ENCODE peak calls at places on chromosomes 6 and 20, in nine cellular contexts. One of them, this sample, is unnamed.

GRCh38 chr6:18507018-18507415 is 119.9 kb downstream of the RNF144B start:
- DNase-seq in Calu3: no peak
- DNase-seq in T-helper 2 cell: no peak
- DNase-seq in foreskin fibroblast: no peak
- DNase-seq in GM13977: no peak
- DNase-seq in H9: no peak
- DNase-seq in occipital lobe: no peak
- DNase-seq in cardiac fibroblast: no peak
- DNase-seq in activated CD4-positive, alpha-beta T cell treated with anti-CD3 and anti-CD28 coated beads, Interleukin-2, amount 10 ng/mL, durations not matched to agents 24 days and 14 days: no peak
- DNase-seq in this sample: no peak

GRCh38 chr6:143125455-143125854 is 64.8 kb downstream of the AIG1 start:
- DNase-seq in Calu3: no peak
- DNase-seq in T-helper 2 cell: no peak
- DNase-seq in foreskin fibroblast: no peak
- DNase-seq in GM13977: peak
- DNase-seq in H9: no peak
- DNase-seq in occipital lobe: no peak
- DNase-seq in cardiac fibroblast: no peak
- DNase-seq in activated CD4-positive, alpha-beta T cell treated with anti-CD3 and anti-CD28 coated beads, Interleukin-2, amount 10 ng/mL, durations not matched to agents 24 days and 14 days: peak
- DNase-seq in this sample: no peak

GRCh38 chr20:37345339-37346231 is at the start of gene SRC:
- DNase-seq in Calu3: peak
- DNase-seq in T-helper 2 cell: peak
- DNase-seq in foreskin fibroblast: peak
- DNase-seq in GM13977: peak
- DNase-seq in H9: peak
- DNase-seq in occipital lobe: peak
- DNase-seq in cardiac fibroblast: peak
- DNase-seq in activated CD4-positive, alpha-beta T cell treated with anti-CD3 and anti-CD28 coated beads, Interleukin-2, amount 10 ng/mL, durations not matched to agents 24 days and 14 days: peak
- DNase-seq in this sample: peak

GRCh38 chr6:113076116-113076515 is 729.0 kb downstream of the RFPL4B start:
- DNase-seq in Calu3: no peak
- DNase-seq in T-helper 2 cell: no peak
- DNase-seq in foreskin fibroblast: no peak
- DNase-seq in GM13977: no peak
- DNase-seq in H9: no peak
- DNase-seq in occipital lobe: no peak
- DNase-seq in cardiac fibroblast: no peak
- DNase-seq in activated CD4-positive, alpha-beta T cell treated with anti-CD3 and anti-CD28 coated beads, Interleukin-2, amount 10 ng/mL, durations not matched to agents 24 days and 14 days: no peak
- DNase-seq in this sample: no peak

GRCh38 chr20:47989957-47990356 is 204.7 kb upstream of the SULF2 start:
- DNase-seq in Calu3: peak
- DNase-seq in T-helper 2 cell: no peak
- DNase-seq in foreskin fibroblast: no peak
- DNase-seq in GM13977: no peak
- DNase-seq in H9: no peak
- DNase-seq in occipital lobe: no peak
- DNase-seq in cardiac fibroblast: no peak
- DNase-seq in activated CD4-positive, alpha-beta T cell treated with anti-CD3 and anti-CD28 coated beads, Interleukin-2, amount 10 ng/mL, durations not matched to agents 24 days and 14 days: no peak
- DNase-seq in this sample: no peak

GRCh38 chr20:32554965-32555289 is 30.2 kb downstream of the NOL4L start:
- DNase-seq in Calu3: no peak
- DNase-seq in T-helper 2 cell: no peak
- DNase-seq in foreskin fibroblast: no peak
- DNase-seq in GM13977: no peak
- DNase-seq in H9: no peak
- DNase-seq in occipital lobe: no peak
- DNase-seq in cardiac fibroblast: no peak
- DNase-seq in activated CD4-positive, alpha-beta T cell treated with anti-CD3 and anti-CD28 coated beads, Interleukin-2, amount 10 ng/mL, durations not matched to agents 24 days and 14 days: no peak
- DNase-seq in this sample: no peak

GRCh38 chr6:131116755-131117360 is 18.4 kb upstream of the AKAP7 start:
- DNase-seq in Calu3: peak
- DNase-seq in T-helper 2 cell: no peak
- DNase-seq in foreskin fibroblast: peak
- DNase-seq in GM13977: peak
- DNase-seq in H9: no peak
- DNase-seq in occipital lobe: no peak
- DNase-seq in cardiac fibroblast: peak
- DNase-seq in activated CD4-positive, alpha-beta T cell treated with anti-CD3 and anti-CD28 coated beads, Interleukin-2, amount 10 ng/mL, durations not matched to agents 24 days and 14 days: peak
- DNase-seq in this sample: no peak

GRCh38 chr20:45817652-45818194 is 5.3 kb downstream of the UBE2C start:
- DNase-seq in Calu3: peak
- DNase-seq in T-helper 2 cell: no peak
- DNase-seq in foreskin fibroblast: peak
- DNase-seq in GM13977: no peak
- DNase-seq in H9: no peak
- DNase-seq in occipital lobe: no peak
- DNase-seq in cardiac fibroblast: peak
- DNase-seq in activated CD4-positive, alpha-beta T cell treated with anti-CD3 and anti-CD28 coated beads, Interleukin-2, amount 10 ng/mL, durations not matched to agents 24 days and 14 days: no peak
- DNase-seq in this sample: no peak

GRCh38 chr20:43404880-43405279 is 52.8 kb upstream of the SRSF6 start:
- DNase-seq in Calu3: peak
- DNase-seq in T-helper 2 cell: no peak
- DNase-seq in foreskin fibroblast: no peak
- DNase-seq in GM13977: no peak
- DNase-seq in H9: peak
- DNase-seq in occipital lobe: no peak
- DNase-seq in cardiac fibroblast: no peak
- DNase-seq in activated CD4-positive, alpha-beta T cell treated with anti-CD3 and anti-CD28 coated beads, Interleukin-2, amount 10 ng/mL, durations not matched to agents 24 days and 14 days: peak
- DNase-seq in this sample: no peak

GRCh38 chr20:37147250-37147649 is 31.9 kb upstream of the RPN2 start:
- DNase-seq in Calu3: no peak
- DNase-seq in T-helper 2 cell: no peak
- DNase-seq in foreskin fibroblast: no peak
- DNase-seq in GM13977: no peak
- DNase-seq in H9: no peak
- DNase-seq in occipital lobe: no peak
- DNase-seq in cardiac fibroblast: no peak
- DNase-seq in activated CD4-positive, alpha-beta T cell treated with anti-CD3 and anti-CD28 coated beads, Interleukin-2, amount 10 ng/mL, durations not matched to agents 24 days and 14 days: no peak
- DNase-seq in this sample: no peak

GRCh38 chr6:2876210-2877056 is 26.7 kb downstream of the SERPINB9 start:
- DNase-seq in Calu3: peak
- DNase-seq in T-helper 2 cell: no peak
- DNase-seq in foreskin fibroblast: peak
- DNase-seq in GM13977: peak
- DNase-seq in H9: no peak
- DNase-seq in occipital lobe: no peak
- DNase-seq in cardiac fibroblast: peak
- DNase-seq in activated CD4-positive, alpha-beta T cell treated with anti-CD3 and anti-CD28 coated beads, Interleukin-2, amount 10 ng/mL, durations not matched to agents 24 days and 14 days: peak
- DNase-seq in this sample: no peak

GRCh38 chr6:113019176-113019575 is 672.0 kb downstream of the RFPL4B start:
- DNase-seq in Calu3: no peak
- DNase-seq in T-helper 2 cell: no peak
- DNase-seq in foreskin fibroblast: no peak
- DNase-seq in GM13977: no peak
- DNase-seq in H9: no peak
- DNase-seq in occipital lobe: no peak
- DNase-seq in cardiac fibroblast: no peak
- DNase-seq in activated CD4-positive, alpha-beta T cell treated with anti-CD3 and anti-CD28 coated beads, Interleukin-2, amount 10 ng/mL, durations not matched to agents 24 days and 14 days: no peak
- DNase-seq in this sample: no peak

GRCh38 chr6:116444092-116444491 is 17.1 kb upstream of the CALHM6 start:
- DNase-seq in Calu3: peak
- DNase-seq in T-helper 2 cell: no peak
- DNase-seq in foreskin fibroblast: no peak
- DNase-seq in GM13977: no peak
- DNase-seq in H9: no peak
- DNase-seq in occipital lobe: no peak
- DNase-seq in cardiac fibroblast: peak
- DNase-seq in activated CD4-positive, alpha-beta T cell treated with anti-CD3 and anti-CD28 coated beads, Interleukin-2, amount 10 ng/mL, durations not matched to agents 24 days and 14 days: peak
- DNase-seq in this sample: no peak

GRCh38 chr6:149680490-149680889 is 32.0 kb upstream of the KATNA1 start:
- DNase-seq in Calu3: no peak
- DNase-seq in T-helper 2 cell: no peak
- DNase-seq in foreskin fibroblast: no peak
- DNase-seq in GM13977: peak
- DNase-seq in H9: no peak
- DNase-seq in occipital lobe: no peak
- DNase-seq in cardiac fibroblast: no peak
- DNase-seq in activated CD4-positive, alpha-beta T cell treated with anti-CD3 and anti-CD28 coated beads, Interleukin-2, amount 10 ng/mL, durations not matched to agents 24 days and 14 days: no peak
- DNase-seq in this sample: no peak

GRCh38 chr6:39079726-39080125 is 31.1 kb downstream of the GLP1R start:
- DNase-seq in Calu3: no peak
- DNase-seq in T-helper 2 cell: no peak
- DNase-seq in foreskin fibroblast: no peak
- DNase-seq in GM13977: no peak
- DNase-seq in H9: no peak
- DNase-seq in occipital lobe: no peak
- DNase-seq in cardiac fibroblast: no peak
- DNase-seq in activated CD4-positive, alpha-beta T cell treated with anti-CD3 and anti-CD28 coated beads, Interleukin-2, amount 10 ng/mL, durations not matched to agents 24 days and 14 days: no peak
- DNase-seq in this sample: no peak

GRCh38 chr20:47357296-47358051 is 975 bp upstream of the ZMYND8 start:
- DNase-seq in Calu3: peak
- DNase-seq in T-helper 2 cell: peak
- DNase-seq in foreskin fibroblast: peak
- DNase-seq in GM13977: peak
- DNase-seq in H9: peak
- DNase-seq in occipital lobe: peak
- DNase-seq in cardiac fibroblast: peak
- DNase-seq in activated CD4-positive, alpha-beta T cell treated with anti-CD3 and anti-CD28 coated beads, Interleukin-2, amount 10 ng/mL, durations not matched to agents 24 days and 14 days: peak
- DNase-seq in this sample: peak

GRCh38 chr6:75210885-75211739 is 5.3 kb upstream of the COL12A1 start:
- DNase-seq in Calu3: peak
- DNase-seq in T-helper 2 cell: no peak
- DNase-seq in foreskin fibroblast: peak
- DNase-seq in GM13977: peak
- DNase-seq in H9: no peak
- DNase-seq in occipital lobe: no peak
- DNase-seq in cardiac fibroblast: peak
- DNase-seq in activated CD4-positive, alpha-beta T cell treated with anti-CD3 and anti-CD28 coated beads, Interleukin-2, amount 10 ng/mL, durations not matched to agents 24 days and 14 days: peak
- DNase-seq in this sample: no peak

GRCh38 chr20:50019466-50020256 is 36.9 kb downstream of the SNAI1 start:
- DNase-seq in Calu3: peak
- DNase-seq in T-helper 2 cell: no peak
- DNase-seq in foreskin fibroblast: no peak
- DNase-seq in GM13977: no peak
- DNase-seq in H9: no peak
- DNase-seq in occipital lobe: no peak
- DNase-seq in cardiac fibroblast: no peak
- DNase-seq in activated CD4-positive, alpha-beta T cell treated with anti-CD3 and anti-CD28 coated beads, Interleukin-2, amount 10 ng/mL, durations not matched to agents 24 days and 14 days: no peak
- DNase-seq in this sample: peak

GRCh38 chr20:25508083-25508770 is 77.1 kb downstream of the NINL start:
- DNase-seq in Calu3: peak
- DNase-seq in T-helper 2 cell: no peak
- DNase-seq in foreskin fibroblast: peak
- DNase-seq in GM13977: no peak
- DNase-seq in H9: no peak
- DNase-seq in occipital lobe: no peak
- DNase-seq in cardiac fibroblast: peak
- DNase-seq in activated CD4-positive, alpha-beta T cell treated with anti-CD3 and anti-CD28 coated beads, Interleukin-2, amount 10 ng/mL, durations not matched to agents 24 days and 14 days: no peak
- DNase-seq in this sample: no peak

GRCh38 chr6:11246722-11247121 is 14.3 kb upstream of the NEDD9 start:
- DNase-seq in Calu3: no peak
- DNase-seq in T-helper 2 cell: no peak
- DNase-seq in foreskin fibroblast: no peak
- DNase-seq in GM13977: no peak
- DNase-seq in H9: no peak
- DNase-seq in occipital lobe: no peak
- DNase-seq in cardiac fibroblast: no peak
- DNase-seq in activated CD4-positive, alpha-beta T cell treated with anti-CD3 and anti-CD28 coated beads, Interleukin-2, amount 10 ng/mL, durations not matched to agents 24 days and 14 days: no peak
- DNase-seq in this sample: no peak

GRCh38 chr6:50257322-50257721 is 207.6 kb upstream of the DEFB112 start:
- DNase-seq in Calu3: no peak
- DNase-seq in T-helper 2 cell: no peak
- DNase-seq in foreskin fibroblast: no peak
- DNase-seq in GM13977: no peak
- DNase-seq in H9: no peak
- DNase-seq in occipital lobe: no peak
- DNase-seq in cardiac fibroblast: no peak
- DNase-seq in activated CD4-positive, alpha-beta T cell treated with anti-CD3 and anti-CD28 coated beads, Interleukin-2, amount 10 ng/mL, durations not matched to agents 24 days and 14 days: no peak
- DNase-seq in this sample: no peak

GRCh38 chr6:157569543-157569942 is 188.6 kb downstream of the ZDHHC14 start:
- DNase-seq in Calu3: no peak
- DNase-seq in T-helper 2 cell: no peak
- DNase-seq in foreskin fibroblast: no peak
- DNase-seq in GM13977: no peak
- DNase-seq in H9: no peak
- DNase-seq in occipital lobe: no peak
- DNase-seq in cardiac fibroblast: no peak
- DNase-seq in activated CD4-positive, alpha-beta T cell treated with anti-CD3 and anti-CD28 coated beads, Interleukin-2, amount 10 ng/mL, durations not matched to agents 24 days and 14 days: peak
- DNase-seq in this sample: no peak

GRCh38 chr20:47878601-47879004 is 93.3 kb upstream of the SULF2 start:
- DNase-seq in Calu3: no peak
- DNase-seq in T-helper 2 cell: no peak
- DNase-seq in foreskin fibroblast: no peak
- DNase-seq in GM13977: no peak
- DNase-seq in H9: no peak
- DNase-seq in occipital lobe: no peak
- DNase-seq in cardiac fibroblast: peak
- DNase-seq in activated CD4-positive, alpha-beta T cell treated with anti-CD3 and anti-CD28 coated beads, Interleukin-2, amount 10 ng/mL, durations not matched to agents 24 days and 14 days: no peak
- DNase-seq in this sample: no peak

GRCh38 chr6:109311481-109311880 is 70.8 kb downstream of the CD164 start:
- DNase-seq in Calu3: no peak
- DNase-seq in T-helper 2 cell: no peak
- DNase-seq in foreskin fibroblast: peak
- DNase-seq in GM13977: no peak
- DNase-seq in H9: no peak
- DNase-seq in occipital lobe: no peak
- DNase-seq in cardiac fibroblast: no peak
- DNase-seq in activated CD4-positive, alpha-beta T cell treated with anti-CD3 and anti-CD28 coated beads, Interleukin-2, amount 10 ng/mL, durations not matched to agents 24 days and 14 days: no peak
- DNase-seq in this sample: no peak

GRCh38 chr6:42260424-42260888 is 42.8 kb upstream of the MRPS10 start:
- DNase-seq in Calu3: peak
- DNase-seq in T-helper 2 cell: no peak
- DNase-seq in foreskin fibroblast: no peak
- DNase-seq in GM13977: peak
- DNase-seq in H9: peak
- DNase-seq in occipital lobe: no peak
- DNase-seq in cardiac fibroblast: no peak
- DNase-seq in activated CD4-positive, alpha-beta T cell treated with anti-CD3 and anti-CD28 coated beads, Interleukin-2, amount 10 ng/mL, durations not matched to agents 24 days and 14 days: no peak
- DNase-seq in this sample: no peak

GRCh38 chr20:17616480-17617211 is 46.8 kb downstream of the DSTN start:
- DNase-seq in Calu3: no peak
- DNase-seq in T-helper 2 cell: no peak
- DNase-seq in foreskin fibroblast: no peak
- DNase-seq in GM13977: peak
- DNase-seq in H9: peak
- DNase-seq in occipital lobe: no peak
- DNase-seq in cardiac fibroblast: no peak
- DNase-seq in activated CD4-positive, alpha-beta T cell treated with anti-CD3 and anti-CD28 coated beads, Interleukin-2, amount 10 ng/mL, durations not matched to agents 24 days and 14 days: no peak
- DNase-seq in this sample: peak

GRCh38 chr6:33886673-33887144 is 82.9 kb upstream of the MLN start:
- DNase-seq in Calu3: no peak
- DNase-seq in T-helper 2 cell: no peak
- DNase-seq in foreskin fibroblast: peak
- DNase-seq in GM13977: no peak
- DNase-seq in H9: no peak
- DNase-seq in occipital lobe: no peak
- DNase-seq in cardiac fibroblast: peak
- DNase-seq in activated CD4-positive, alpha-beta T cell treated with anti-CD3 and anti-CD28 coated beads, Interleukin-2, amount 10 ng/mL, durations not matched to agents 24 days and 14 days: peak
- DNase-seq in this sample: no peak

GRCh38 chr6:106907754-106908153 is 66.8 kb downstream of the CD24 start:
- DNase-seq in Calu3: no peak
- DNase-seq in T-helper 2 cell: no peak
- DNase-seq in foreskin fibroblast: no peak
- DNase-seq in GM13977: no peak
- DNase-seq in H9: no peak
- DNase-seq in occipital lobe: no peak
- DNase-seq in cardiac fibroblast: no peak
- DNase-seq in activated CD4-positive, alpha-beta T cell treated with anti-CD3 and anti-CD28 coated beads, Interleukin-2, amount 10 ng/mL, durations not matched to agents 24 days and 14 days: no peak
- DNase-seq in this sample: no peak

GRCh38 chr20:36768768-36769430 is 4.7 kb downstream of the DSN1 start:
- DNase-seq in Calu3: no peak
- DNase-seq in T-helper 2 cell: no peak
- DNase-seq in foreskin fibroblast: no peak
- DNase-seq in GM13977: no peak
- DNase-seq in H9: no peak
- DNase-seq in occipital lobe: no peak
- DNase-seq in cardiac fibroblast: peak
- DNase-seq in activated CD4-positive, alpha-beta T cell treated with anti-CD3 and anti-CD28 coated beads, Interleukin-2, amount 10 ng/mL, durations not matched to agents 24 days and 14 days: no peak
- DNase-seq in this sample: no peak

GRCh38 chr20:1666802-1667201 is 9.2 kb upstream of the SIRPG start:
- DNase-seq in Calu3: no peak
- DNase-seq in T-helper 2 cell: no peak
- DNase-seq in foreskin fibroblast: no peak
- DNase-seq in GM13977: no peak
- DNase-seq in H9: no peak
- DNase-seq in occipital lobe: no peak
- DNase-seq in cardiac fibroblast: no peak
- DNase-seq in activated CD4-positive, alpha-beta T cell treated with anti-CD3 and anti-CD28 coated beads, Interleukin-2, amount 10 ng/mL, durations not matched to agents 24 days and 14 days: no peak
- DNase-seq in this sample: no peak

GRCh38 chr6:158501638-158502592 is 58.0 kb upstream of the TMEM181 start:
- DNase-seq in Calu3: no peak
- DNase-seq in T-helper 2 cell: no peak
- DNase-seq in foreskin fibroblast: no peak
- DNase-seq in GM13977: no peak
- DNase-seq in H9: peak
- DNase-seq in occipital lobe: no peak
- DNase-seq in cardiac fibroblast: no peak
- DNase-seq in activated CD4-positive, alpha-beta T cell treated with anti-CD3 and anti-CD28 coated beads, Interleukin-2, amount 10 ng/mL, durations not matched to agents 24 days and 14 days: no peak
- DNase-seq in this sample: no peak

This sample was measured in posterior cingulate gyrus.